ENCODE peak calls at places on chromosomes 6 and 20, in ten cellular contexts. U, X, F, K, R, C, N, A, Y and W are unnamed samples.

GRCh38 chr6:18241208-18241836 is 23.0 kb downstream of the DEK start:
- DNase-seq in U (peak), X (no peak), F (peak), K (no peak), R (no peak), C (peak), N (no peak), A (peak), Y (no peak), W (no peak)

GRCh38 chr20:4018015-4018748 is 2.8 kb upstream of the RNF24 start:
- DNase-seq in U (peak), X (no peak), F (peak), K (no peak), R (no peak), C (peak), N (no peak), A (peak), Y (no peak), W (no peak)

GRCh38 chr20:63475209-63475608 is 2.8 kb upstream of the KCNQ2 start:
- DNase-seq in U (peak), X (no peak), F (peak), K (no peak), R (no peak), C (no peak), N (peak), A (peak), Y (peak), W (peak)

GRCh38 chr6:170358496-170358895 is 51.9 kb downstream of the FAM120B start:
- DNase-seq in U (no peak), X (no peak), F (peak), K (no peak), R (no peak), C (no peak), N (no peak), A (no peak), Y (no peak), W (no peak)

GRCh38 chr20:11101243-11101642 is 427.4 kb upstream of the JAG1 start:
- DNase-seq in U (peak), X (no peak), F (peak), K (no peak), R (no peak), C (peak), N (no peak), A (peak), Y (no peak), W (no peak)

GRCh38 chr6:21733311-21733710 is 139.8 kb downstream of the SOX4 start:
- DNase-seq in U (peak), X (no peak), F (no peak), K (no peak), R (no peak), C (no peak), N (no peak), A (no peak), Y (no peak), W (no peak)

GRCh38 chr20:57909763-57910331 is 200.0 kb upstream of the PMEPA1 start:
- DNase-seq in U (no peak), X (no peak), F (no peak), K (no peak), R (no peak), C (no peak), N (no peak), A (no peak), Y (no peak), W (no peak)

GRCh38 chr20:19098806-19099578 is 113.5 kb upstream of the SLC24A3 start:
- DNase-seq in U (no peak), X (no peak), F (no peak), K (no peak), R (no peak), C (no peak), N (no peak), A (no peak), Y (no peak), W (no peak)

GRCh38 chr6:7313505-7314165 is 636 bp upstream of the SSR1 start:
- DNase-seq in U (peak), X (no peak), F (no peak), K (no peak), R (no peak), C (peak), N (no peak), A (peak), Y (no peak), W (no peak)

GRCh38 chr20:9555781-9556180 is 41.4 kb downstream of the LAMP5 start:
- DNase-seq in U (no peak), X (no peak), F (no peak), K (no peak), R (no peak), C (peak), N (no peak), A (peak), Y (peak), W (no peak)

GRCh38 chr6:13493147-13493546 is 5.7 kb upstream of the GFOD1 start:
- DNase-seq in U (no peak), X (no peak), F (no peak), K (no peak), R (no peak), C (no peak), N (no peak), A (no peak), Y (no peak), W (no peak)

GRCh38 chr6:26183581-26184408 is 96.6 kb downstream of the HFE start:
- DNase-seq in U (peak), X (peak), F (peak), K (peak), R (peak), C (no peak), N (no peak), A (peak), Y (peak), W (peak)

GRCh38 chr6:43716099-43716498 is 28.5 kb upstream of the MRPS18A start:
- DNase-seq in U (peak), X (no peak), F (peak), K (no peak), R (no peak), C (no peak), N (no peak), A (no peak), Y (no peak), W (no peak)

GRCh38 chr20:41340327-41341055 is at the start of gene LPIN3:
- DNase-seq in U (peak), X (peak), F (peak), K (peak), R (peak), C (peak), N (peak), A (peak), Y (peak), W (peak)

GRCh38 chr20:53444386-53444785 is 149.3 kb downstream of the ZNF217 start:
- DNase-seq in U (no peak), X (no peak), F (no peak), K (no peak), R (no peak), C (no peak), N (no peak), A (no peak), Y (no peak), W (peak)

GRCh38 chr6:31569861-31570536 is 2.1 kb upstream of the LTA start:
- DNase-seq in U (no peak), X (no peak), F (no peak), K (no peak), R (no peak), C (no peak), N (no peak), A (no peak), Y (no peak), W (no peak)

GRCh38 chr6:148530394-148530923 is 187.8 kb downstream of the SASH1 start:
- DNase-seq in U (peak), X (no peak), F (peak), K (no peak), R (no peak), C (peak), N (no peak), A (peak), Y (peak), W (peak)

GRCh38 chr6:53984163-53984562 is 127.1 kb upstream of the MLIP start:
- DNase-seq in U (peak), X (no peak), F (peak), K (no peak), R (no peak), C (peak), N (no peak), A (peak), Y (peak), W (no peak)

GRCh38 chr6:100084301-100085161 is 90.5 kb upstream of the MCHR2 start:
- DNase-seq in U (peak), X (no peak), F (peak), K (no peak), R (no peak), C (no peak), N (no peak), A (no peak), Y (no peak), W (no peak)

GRCh38 chr6:106051241-106051640 is 34.9 kb upstream of the PRDM1 start:
- DNase-seq in U (no peak), X (no peak), F (no peak), K (no peak), R (no peak), C (no peak), N (no peak), A (no peak), Y (peak), W (no peak)

GRCh38 chr6:106053484-106053883 is 32.7 kb upstream of the PRDM1 start:
- DNase-seq in U (no peak), X (no peak), F (no peak), K (no peak), R (no peak), C (no peak), N (no peak), A (no peak), Y (no peak), W (no peak)

GRCh38 chr6:106048331-106048730 is 37.8 kb upstream of the PRDM1 start:
- DNase-seq in U (no peak), X (no peak), F (no peak), K (no peak), R (no peak), C (no peak), N (no peak), A (peak), Y (no peak), W (no peak)

GRCh38 chr6:106046854-106047200 is 39.3 kb upstream of the PRDM1 start:
- DNase-seq in U (no peak), X (no peak), F (no peak), K (no peak), R (no peak), C (no peak), N (no peak), A (no peak), Y (no peak), W (no peak)

DNA sequence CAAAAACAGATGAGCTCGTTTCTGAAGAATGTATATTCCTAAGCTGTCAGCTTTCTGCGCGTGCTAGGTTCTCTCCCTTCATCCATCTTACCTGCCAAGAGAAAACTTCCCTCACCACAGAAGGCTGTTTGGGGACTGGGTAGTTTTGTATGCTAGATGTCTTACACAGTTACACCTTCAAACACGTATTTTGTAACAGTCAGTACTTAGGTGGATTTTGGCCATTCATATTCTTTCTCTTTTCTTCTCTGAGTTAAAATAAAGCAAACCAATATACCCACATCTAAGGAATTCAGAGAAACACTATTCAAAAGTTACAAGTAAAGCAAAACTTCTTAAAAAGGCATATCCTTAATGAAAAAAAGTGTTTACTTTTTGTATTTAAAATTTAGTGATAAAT is 35.6 kb upstream of the PRDM1 start:
- DNase-seq in U (peak), X (no peak), F (no peak), K (no peak), R (no peak), C (no peak), N (no peak), A (no peak), Y (no peak), W (no peak)
- H3K4me3 ChIP-seq in U (no peak), X (no peak), F (no peak), K (no peak), R (no peak), C (no peak), N (no peak), A (no peak), Y (no peak), W (no peak)

GRCh38 chr6:108561742-108562502 is 1.2 kb downstream of the FOXO3 start:
- DNase-seq in U (peak), X (peak), F (no peak), K (peak), R (no peak), C (peak), N (peak), A (peak), Y (no peak), W (peak)
- H3K4me3 ChIP-seq in U (peak), X (peak), F (peak), K (peak), R (peak), C (peak), N (peak), A (peak), Y (peak), W (peak)

GRCh38 chr6:14550410-14550809 is 432.8 kb downstream of the CD83 start:
- DNase-seq in U (no peak), X (no peak), F (no peak), K (no peak), R (no peak), C (no peak), N (no peak), A (no peak), Y (no peak), W (no peak)

GRCh38 chr6:14550817-14551216 is 433.2 kb downstream of the CD83 start:
- DNase-seq in U (no peak), X (no peak), F (peak), K (no peak), R (no peak), C (no peak), N (peak), A (no peak), Y (no peak), W (peak)

GRCh38 chr6:14549871-14550270 is 432.3 kb downstream of the CD83 start:
- DNase-seq in U (no peak), X (no peak), F (no peak), K (no peak), R (no peak), C (no peak), N (no peak), A (no peak), Y (no peak), W (no peak)

GRCh38 chr6:14547284-14548001 is 429.9 kb downstream of the CD83 start:
- DNase-seq in U (no peak), X (no peak), F (no peak), K (no peak), R (no peak), C (no peak), N (no peak), A (no peak), Y (no peak), W (no peak)

DNA sequence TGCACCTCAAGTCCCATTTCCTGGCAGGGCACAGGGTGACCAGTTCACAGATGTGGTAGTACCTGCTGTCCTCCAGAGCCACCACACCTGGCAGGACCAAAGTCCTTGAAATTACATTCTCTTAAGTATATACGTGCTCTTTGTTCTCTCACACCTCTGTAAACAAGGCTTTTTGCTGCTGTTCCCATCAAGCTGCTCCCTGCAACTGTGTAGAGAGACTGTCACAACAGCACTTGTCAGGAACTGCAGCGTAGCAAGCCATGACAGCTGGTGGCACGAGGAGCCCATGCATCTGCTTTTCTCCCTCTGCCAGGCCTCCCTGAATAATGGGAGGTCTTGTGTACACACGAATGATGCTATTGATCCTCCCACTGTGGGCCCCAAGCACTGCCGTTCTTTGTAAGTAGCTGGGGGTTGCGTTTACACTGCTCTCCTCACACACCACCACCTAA is 431.8 kb downstream of the CD83 start:
- DNase-seq in U (no peak), X (no peak), F (no peak), K (no peak), R (no peak), C (no peak), N (no peak), A (no peak), Y (no peak), W (no peak)
- H3K4me3 ChIP-seq in U (no peak), X (no peak), F (no peak), K (no peak), R (no peak), C (no peak), N (no peak), A (no peak), Y (no peak), W (no peak)

GRCh38 chr20:1389703-1390385 is 3.0 kb downstream of the FKBP1A start:
- DNase-seq in U (peak), X (no peak), F (peak), K (no peak), R (no peak), C (no peak), N (no peak), A (peak), Y (no peak), W (no peak)
- H3K4me3 ChIP-seq in U (no peak), X (no peak), F (peak), K (no peak), R (no peak), C (peak), N (no peak), A (no peak), Y (no peak), W (no peak)

GRCh38 chr6:134169881-134170486 is 117.6 kb upstream of the SLC2A12 start:
- DNase-seq in U (no peak), X (no peak), F (peak), K (peak), R (no peak), C (no peak), N (no peak), A (no peak), Y (no peak), W (no peak)

GRCh38 chr6:134173007-134173690 is 120.7 kb upstream of the SLC2A12 start:
- DNase-seq in U (no peak), X (no peak), F (peak), K (no peak), R (no peak), C (no peak), N (no peak), A (peak), Y (no peak), W (no peak)

GRCh38 chr6:134172020-134172766 is 119.8 kb upstream of the SLC2A12 start:
- DNase-seq in U (no peak), X (no peak), F (peak), K (no peak), R (no peak), C (no peak), N (peak), A (no peak), Y (no peak), W (no peak)

GRCh38 chr6:134170844-134171243 is 118.4 kb upstream of the SLC2A12 start:
- DNase-seq in U (no peak), X (no peak), F (peak), K (peak), R (peak), C (no peak), N (peak), A (no peak), Y (no peak), W (peak)

GRCh38 chr6:134171517-134171916 is 119.1 kb upstream of the SLC2A12 start:
- DNase-seq in U (no peak), X (no peak), F (peak), K (no peak), R (no peak), C (no peak), N (no peak), A (no peak), Y (no peak), W (no peak)
- H3K4me3 ChIP-seq in U (peak), X (peak), F (peak), K (peak), R (peak), C (no peak), N (peak), A (no peak), Y (peak), W (peak)

GRCh38 chr20:56392282-56393132 is at the start of gene CSTF1:
- DNase-seq in U (peak), X (peak), F (peak), K (peak), R (peak), C (peak), N (peak), A (peak), Y (peak), W (peak)

GRCh38 chr20:56388882-56389281 is 3.1 kb downstream of the AURKA start:
- DNase-seq in U (no peak), X (no peak), F (no peak), K (no peak), R (no peak), C (no peak), N (no peak), A (no peak), Y (no peak), W (no peak)

GRCh38 chr20:56391596-56392281 is at the start of gene AURKA:
- DNase-seq in U (peak), X (no peak), F (peak), K (no peak), R (no peak), C (no peak), N (no peak), A (no peak), Y (peak), W (no peak)

GRCh38 chr20:56391037-56391436 is 978 bp downstream of the AURKA start:
- DNase-seq in U (no peak), X (no peak), F (no peak), K (no peak), R (no peak), C (no peak), N (no peak), A (no peak), Y (no peak), W (no peak)

DNA sequence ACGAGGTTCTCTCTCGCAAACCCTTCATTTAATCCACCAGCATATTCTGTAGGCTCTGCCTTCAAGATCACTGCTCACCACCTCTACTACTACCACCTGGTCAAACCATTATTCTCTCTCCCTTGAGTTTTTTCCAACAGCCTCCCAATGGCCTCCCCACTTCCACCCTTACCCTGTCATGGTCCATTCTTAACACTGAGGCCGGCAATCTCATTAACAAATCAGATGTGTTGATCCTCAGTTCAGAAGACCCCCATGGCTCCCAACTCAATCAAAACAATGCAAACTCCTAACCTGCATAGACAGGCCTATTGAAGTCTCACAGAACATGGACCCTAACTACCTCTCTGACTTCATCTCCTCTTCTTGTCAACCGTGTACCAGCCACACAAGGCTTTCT is 2.2 kb downstream of the AURKA start:
- DNase-seq in U (no peak), X (no peak), F (no peak), K (no peak), R (no peak), C (no peak), N (no peak), A (no peak), Y (no peak), W (no peak)
- H3K4me3 ChIP-seq in U (no peak), X (no peak), F (no peak), K (no peak), R (no peak), C (peak), N (no peak), A (no peak), Y (no peak), W (no peak)

GRCh38 chr20:61544910-61545889 is 293.1 kb downstream of the CDH4 start:
- DNase-seq in U (no peak), X (no peak), F (no peak), K (no peak), R (no peak), C (no peak), N (no peak), A (no peak), Y (no peak), W (no peak)
- H3K4me3 ChIP-seq in U (no peak), X (no peak), F (no peak), K (no peak), R (no peak), C (no peak), N (no peak), A (no peak), Y (no peak), W (no peak)